ENCODE peak calls at places on chromosome 13, in nine cellular contexts. E, A, F, I, H, V, K, N and G are unnamed samples.

GRCh38 chr13:41614671-41615519 is 157.5 kb downstream of the RGCC start:
- DNase-seq in E (no peak), A (no peak), F (no peak), I (no peak), H (no peak), V (no peak), K (peak), N (no peak), G (no peak)

GRCh38 chr13:50831510-50831909 is 12.0 kb downstream of the DLEU7 start:
- DNase-seq in E (no peak), A (peak), F (no peak), I (no peak), H (no peak), V (no peak), K (no peak), N (no peak), G (no peak)

GRCh38 chr13:33497146-33497845 is 211.7 kb upstream of the STARD13 start:
- DNase-seq in E (no peak), A (no peak), F (peak), I (no peak), H (no peak), V (no peak), K (peak), N (no peak), G (no peak)

GRCh38 chr13:51869921-51870320 is 8.2 kb downstream of the CCDC70 start:
- DNase-seq in E (no peak), A (no peak), F (no peak), I (no peak), H (no peak), V (no peak), K (no peak), N (no peak), G (no peak)

GRCh38 chr13:73922728-73923393 is 211.3 kb downstream of the KLF12 start:
- DNase-seq in E (no peak), A (no peak), F (peak), I (no peak), H (no peak), V (no peak), K (peak), N (no peak), G (no peak)

GRCh38 chr13:67228031-67228430 is 2.1 kb downstream of the PCDH9 start:
- DNase-seq in E (no peak), A (no peak), F (no peak), I (no peak), H (no peak), V (no peak), K (no peak), N (no peak), G (peak)

GRCh38 chr13:99063952-99064351 is 86.1 kb upstream of the DOCK9 start:
- DNase-seq in E (no peak), A (no peak), F (no peak), I (no peak), H (no peak), V (no peak), K (peak), N (peak), G (no peak)

GRCh38 chr13:99085139-99085845 is 107.4 kb upstream of the DOCK9 start:
- DNase-seq in E (peak), A (peak), F (no peak), I (no peak), H (no peak), V (no peak), K (no peak), N (no peak), G (peak)

GRCh38 chr13:27549406-27549981 is 70.8 kb downstream of the LNX2 start:
- DNase-seq in E (no peak), A (no peak), F (no peak), I (no peak), H (no peak), V (peak), K (no peak), N (no peak), G (no peak)

GRCh38 chr13:97268772-97269171 is 46.6 kb downstream of the MBNL2 start:
- DNase-seq in E (no peak), A (no peak), F (no peak), I (no peak), H (no peak), V (no peak), K (no peak), N (no peak), G (no peak)

GRCh38 chr13:26325876-26326275 is 71.9 kb downstream of the CDK8 start:
- DNase-seq in E (no peak), A (no peak), F (no peak), I (no peak), H (no peak), V (no peak), K (no peak), N (no peak), G (no peak)

GRCh38 chr13:113500530-113501265 is 10.2 kb upstream of the DCUN1D2 start:
- DNase-seq in E (no peak), A (no peak), F (no peak), I (no peak), H (no peak), V (no peak), K (no peak), N (no peak), G (no peak)